ENCODE peak calls at places on chromosomes 5 and 9, in four cellular contexts. L is GM23248, J is neural progenitor cell, T is SK-N-SH. U is an unnamed sample.

GRCh38 chr9:129445794-129446306 is 175.1 kb downstream of the C9orf50 start:
- DNase-seq in L (no peak), J (no peak), T (no peak), U (no peak)

GRCh38 chr5:180830253-180831138 is 27.9 kb upstream of the MGAT1 start:
- DNase-seq in L (peak; percentile 79), T (peak; percentile 69), J (no peak), U (peak; percentile 51)

GRCh38 chr5:156188026-156188425 is 138.9 kb upstream of the SGCD start:
- DNase-seq in L (peak; percentile 31), T (no peak), J (no peak), U (no peak)

GRCh38 chr5:95934207-95934804 is 27.3 kb downstream of the ELL2 start:
- DNase-seq in L (no peak), J (no peak), T (no peak), U (no peak)

GRCh38 chr5:109950634-109951033 is 260.9 kb downstream of the MAN2A1 start:
- DNase-seq in J (no peak), T (no peak), L (no peak), U (no peak)

GRCh38 chr9:77909306-77909705 is 122.3 kb downstream of the GNAQ start:
- DNase-seq in J (no peak), L (no peak), T (no peak), U (no peak)

GRCh38 chr9:1869843-1870242 is 145.3 kb upstream of the SMARCA2 start:
- DNase-seq in T (peak; percentile 34), J (peak; percentile 64), L (peak; percentile 18), U (peak; percentile 1)

GRCh38 chr9:126722252-126722921 is 82.5 kb upstream of the ZBTB43 start:
- DNase-seq in L (peak; percentile 77), T (peak; percentile 86), J (peak; percentile 89), U (peak; percentile 85)

GRCh38 chr5:56913766-56914165 is 4.4 kb downstream of the SETD9 start:
- DNase-seq in T (no peak), L (no peak), J (no peak), U (no peak)

GRCh38 chr5:135887447-135887864 is 8.2 kb downstream of the IL9 start:
- DNase-seq in J (peak; percentile 81), L (peak; percentile 78), T (peak; percentile 78), U (peak; percentile 65)

GRCh38 chr9:131951905-131952304 is 127.8 kb downstream of the MED27 start:
- DNase-seq in L (peak; percentile 69), J (peak; percentile 26), T (peak; percentile 61), U (no peak)

GRCh38 chr9:114314256-114314867 is 8.5 kb upstream of the ORM1 start:
- DNase-seq in T (no peak), L (no peak), J (no peak), U (no peak)

GRCh38 chr5:102421647-102422046 is 77.2 kb downstream of the SLCO6A1 start:
- DNase-seq in L (no peak), J (no peak), T (no peak), U (peak; percentile 25)

GRCh38 chr5:131795128-131795719 is 1.6 kb downstream of the FNIP1 start:
- DNase-seq in T (no peak), J (no peak), L (peak; percentile 23), U (no peak)

GRCh38 chr9:88041447-88041846 is 67.1 kb upstream of the CDK20 start:
- DNase-seq in T (peak; percentile 32), L (peak; percentile 48), J (peak; percentile 57), U (no peak)

GRCh38 chr5:39283231-39283818 is 64.0 kb upstream of the FYB1 start:
- DNase-seq in L (peak; percentile 84), T (no peak), J (peak; percentile 71), U (peak; percentile 64)

GRCh38 chr5:161086456-161086855 is 234.4 kb upstream of the ATP10B start:
- DNase-seq in L (peak; percentile 87), T (no peak), J (no peak), U (no peak)

GRCh38 chr5:65873181-65873580 is 53.2 kb upstream of the ERBIN start:
- DNase-seq in L (peak; percentile 46), J (no peak), T (no peak), U (peak; percentile 51)

GRCh38 chr5:180599590-180599914 is 8.3 kb upstream of the SCGB3A1 start:
- DNase-seq in L (no peak), T (no peak), J (no peak), U (no peak)

GRCh38 chr5:168708301-168708695 is 129.1 kb upstream of the PANK3 start:
- DNase-seq in T (no peak), L (no peak), J (peak; percentile 18), U (no peak)

GRCh38 chr9:81371824-81372223 is 317.5 kb downstream of the TLE1 start:
- DNase-seq in T (no peak), J (no peak), L (no peak), U (no peak)

GRCh38 chr9:118533101-118533500 is 828.9 kb downstream of the TLR4 start:
- DNase-seq in J (no peak), L (peak; percentile 65), T (no peak), U (no peak)

GRCh38 chr5:12016149-12016740 is 112.0 kb upstream of the CTNND2 start:
- DNase-seq in T (no peak), J (peak; percentile 36), L (no peak), U (no peak)

GRCh38 chr5:180495991-180496741 is 2.0 kb downstream of the CNOT6 start:
- DNase-seq in L (no peak), J (no peak), T (no peak), U (no peak)

GRCh38 chr9:30065888-30066287 is 2318.6 kb upstream of the ACO1 start:
- DNase-seq in J (no peak), T (no peak), L (no peak), U (no peak)

GRCh38 chr9:21267141-21267540 is 27.3 kb upstream of the IFNA14 start:
- DNase-seq in T (no peak), L (no peak), J (no peak), U (no peak)

GRCh38 chr9:98430535-98430934 is 175.1 kb upstream of the TBC1D2 start:
- DNase-seq in J (no peak), T (no peak), L (peak; percentile 50), U (no peak)

GRCh38 chr5:2685651-2686050 is 65.8 kb downstream of the IRX2 start:
- DNase-seq in L (peak; percentile 50), J (no peak), T (no peak), U (peak; percentile 50)

GRCh38 chr5:106759581-106759980 is 911.2 kb downstream of the EFNA5 start:
- DNase-seq in L (no peak), J (no peak), T (no peak), U (no peak)

GRCh38 chr5:1707467-1707866 is 92.2 kb downstream of the MRPL36 start:
- DNase-seq in J (no peak), T (no peak), L (no peak), U (no peak)

GRCh38 chr5:174581483-174581882 is 142.9 kb upstream of the MSX2 start:
- DNase-seq in L (peak; percentile 49), J (peak; percentile 80), T (peak; percentile 29), U (no peak)

GRCh38 chr5:111805071-111805470 is 48.1 kb upstream of the NREP start:
- DNase-seq in J (no peak), T (no peak), L (no peak), U (no peak)

GRCh38 chr5:66306105-66306843 is 162.2 kb downstream of the SREK1 start:
- DNase-seq in J (peak; percentile 77), T (peak; percentile 78), L (peak; percentile 85), U (peak; percentile 44)

GRCh38 chr5:52776116-52776515 is 11.6 kb upstream of the ITGA1 start:
- DNase-seq in J (no peak), T (no peak), L (no peak), U (no peak)

GRCh38 chr9:105679406-105680022 is 14.8 kb upstream of the TMEM38B start:
- DNase-seq in T (no peak), L (no peak), J (no peak), U (no peak)

GRCh38 chr5:148090780-148091221 is 27.0 kb downstream of the SPINK5 start:
- DNase-seq in J (no peak), T (no peak), L (no peak), U (peak; percentile 3)

GRCh38 chr5:166758151-166758550 is 1533.3 kb upstream of the WWC1 start:
- DNase-seq in J (no peak), L (no peak), T (no peak), U (no peak)

GRCh38 chr5:2507611-2508010 is 243.9 kb downstream of the IRX2 start:
- DNase-seq in J (no peak), L (no peak), T (no peak), U (no peak)

DNA sequence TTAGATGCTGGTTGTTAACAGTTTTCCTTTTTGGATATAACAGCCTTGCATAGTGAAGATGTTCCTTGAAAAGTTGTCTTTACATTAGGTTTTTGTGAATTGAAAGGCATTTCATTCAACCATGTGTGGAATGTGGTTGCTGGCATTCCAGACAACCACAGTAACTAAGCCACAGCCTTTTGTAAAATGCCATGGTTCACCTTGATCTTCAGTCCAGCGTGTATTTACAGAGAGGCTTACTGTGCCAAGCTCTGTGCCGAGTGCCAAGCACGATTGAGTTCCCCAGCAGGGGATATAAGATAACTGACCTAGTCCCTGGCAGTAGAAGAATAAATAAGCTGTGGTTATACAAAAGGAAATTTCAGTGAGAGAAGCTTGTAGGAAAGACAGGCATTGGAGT is 4.9 kb downstream of the EXOSC2 start:
- DNase-seq in T (no peak), J (no peak), L (peak; percentile 40), U (no peak)
- H3F3A ChIP-seq in T (peaks cover 12% of the 10 kb centered on the region), J (peaks cover 39% of the 10 kb centered on the region), L (peaks cover 14% of the 10 kb centered on the region), U (peaks cover 10% of the 10 kb centered on the region)

GRCh38 chr5:143224672-143225071 is 178.8 kb downstream of the NR3C1 start:
- DNase-seq in J (no peak), T (no peak), L (no peak), U (no peak)
- H3F3A ChIP-seq in J (no peaks in the 10 kb centered on the region), T (no peaks in the 10 kb centered on the region), L (no peaks in the 10 kb centered on the region), U (no peaks in the 10 kb centered on the region)

GRCh38 chr9:23326597-23326996 is 499.4 kb downstream of the ELAVL2 start:
- DNase-seq in T (no peak), L (no peak), J (no peak), U (no peak)
- H3F3A ChIP-seq in T (no peaks in the 10 kb centered on the region), L (no peaks in the 10 kb centered on the region), J (no peaks in the 10 kb centered on the region), U (no peaks in the 10 kb centered on the region)

DNA sequence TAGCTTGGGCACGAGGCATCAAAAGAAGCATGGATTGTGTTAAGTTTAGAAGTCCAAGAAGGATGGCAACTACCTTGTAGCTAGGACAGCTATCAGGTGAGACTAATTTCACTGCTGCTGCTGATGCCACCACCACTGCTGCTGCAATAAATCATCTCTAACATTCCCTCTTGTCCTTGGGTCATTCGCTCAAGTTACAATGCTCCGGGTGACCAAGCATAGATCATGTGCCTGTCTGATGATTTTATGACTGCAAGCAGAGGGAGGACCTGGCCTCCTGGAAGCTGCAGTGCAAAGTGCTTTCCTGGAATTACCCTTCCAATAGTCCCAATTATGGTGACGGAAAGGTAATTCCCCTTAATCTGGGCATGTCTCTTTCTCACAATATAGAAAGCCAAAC is 334.4 kb downstream of the PRELID2 start:
- DNase-seq in J (no peak), L (no peak), T (no peak), U (no peak)
- H3F3A ChIP-seq in J (peaks cover 7% of the 10 kb centered on the region), L (no peaks in the 10 kb centered on the region), T (peaks cover 4% of the 10 kb centered on the region), U (no peaks in the 10 kb centered on the region)

GRCh38 chr5:43041131-43041668 is 1.1 kb upstream of the ANXA2R start:
- DNase-seq in T (no peak), J (peak; percentile 16), L (no peak), U (no peak)
- H3F3A ChIP-seq in T (peaks cover 49% of the 10 kb centered on the region), J (peaks cover 70% of the 10 kb centered on the region), L (peaks cover 27% of the 10 kb centered on the region), U (peaks cover 39% of the 10 kb centered on the region)

DNA sequence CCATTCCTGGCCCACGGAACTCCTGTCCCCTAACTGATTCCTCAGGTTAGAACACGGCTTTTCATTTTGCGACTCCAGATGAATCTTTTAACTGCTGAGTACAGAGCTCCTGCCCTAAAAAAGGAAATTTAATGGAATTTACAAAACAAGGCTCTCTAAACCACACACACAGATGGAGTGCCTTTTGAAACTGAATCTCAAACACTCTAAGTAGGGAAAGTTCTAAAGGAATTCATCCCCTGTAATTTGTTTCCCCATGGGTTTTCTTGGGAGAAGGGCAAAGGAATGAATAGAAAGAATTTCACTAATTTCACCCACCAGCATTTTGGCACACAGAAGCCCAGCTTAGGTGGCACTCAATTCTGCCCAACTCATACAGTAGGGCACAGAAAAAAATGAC is 106.5 kb downstream of the THBS4 start:
- DNase-seq in T (no peak), L (no peak), J (no peak), U (no peak)
- H3F3A ChIP-seq in T (peaks cover 4% of the 10 kb centered on the region), L (peaks cover 7% of the 10 kb centered on the region), J (peaks cover 79% of the 10 kb centered on the region), U (peaks cover 13% of the 10 kb centered on the region)